ENCODE peak calls at places on chromosomes 4 and X, in seven cellular contexts. One of them, this sample, is unnamed.

GRCh38 chr4:186771624-186772023 is 48.0 kb upstream of the FAT1 start:
- DNase-seq in GM20000: no peak
- DNase-seq in mucosa of descending colon: no peak
- DNase-seq in mammary epithelial cell: no peak
- DNase-seq in fibroblast of pulmonary artery: no peak
- DNase-seq in brain microvascular endothelial cell: no peak
- DNase-seq in WERI-Rb-1: no peak
- DNase-seq in this sample: no peak

GRCh38 chr4:134544303-134544761 is 342.7 kb upstream of the PABPC4L start:
- DNase-seq in GM20000: no peak
- DNase-seq in mucosa of descending colon: no peak
- DNase-seq in mammary epithelial cell: no peak
- DNase-seq in fibroblast of pulmonary artery: peak
- DNase-seq in brain microvascular endothelial cell: no peak
- DNase-seq in WERI-Rb-1: no peak
- DNase-seq in this sample: no peak

GRCh38 chr4:7699040-7699439 is 240.6 kb downstream of the AFAP1 start:
- DNase-seq in GM20000: no peak
- DNase-seq in mucosa of descending colon: no peak
- DNase-seq in mammary epithelial cell: peak
- DNase-seq in fibroblast of pulmonary artery: peak
- DNase-seq in brain microvascular endothelial cell: peak
- DNase-seq in WERI-Rb-1: no peak
- DNase-seq in this sample: no peak

GRCh38 chr4:114615435-114615834 is 16.8 kb downstream of the UGT8 start:
- DNase-seq in GM20000: no peak
- DNase-seq in mucosa of descending colon: peak
- DNase-seq in mammary epithelial cell: no peak
- DNase-seq in fibroblast of pulmonary artery: no peak
- DNase-seq in brain microvascular endothelial cell: no peak
- DNase-seq in WERI-Rb-1: no peak
- DNase-seq in this sample: no peak

GRCh38 chr4:23149815-23150214 is 457.1 kb downstream of the GBA3 start:
- DNase-seq in GM20000: no peak
- DNase-seq in mucosa of descending colon: no peak
- DNase-seq in mammary epithelial cell: no peak
- DNase-seq in fibroblast of pulmonary artery: no peak
- DNase-seq in brain microvascular endothelial cell: no peak
- DNase-seq in WERI-Rb-1: no peak
- DNase-seq in this sample: no peak

GRCh38 chr4:106502106-106502699 is 133.6 kb upstream of the GIMD1 start:
- DNase-seq in GM20000: peak
- DNase-seq in mucosa of descending colon: peak
- DNase-seq in mammary epithelial cell: peak
- DNase-seq in fibroblast of pulmonary artery: peak
- DNase-seq in brain microvascular endothelial cell: peak
- DNase-seq in WERI-Rb-1: peak
- DNase-seq in this sample: no peak

GRCh38 chr4:121150003-121150402 is 14.1 kb downstream of the TNIP3 start:
- DNase-seq in GM20000: no peak
- DNase-seq in mucosa of descending colon: no peak
- DNase-seq in mammary epithelial cell: no peak
- DNase-seq in fibroblast of pulmonary artery: no peak
- DNase-seq in brain microvascular endothelial cell: no peak
- DNase-seq in WERI-Rb-1: no peak
- DNase-seq in this sample: no peak

GRCh38 chrX:96770315-96770714 is 85.7 kb downstream of the DIAPH2 start:
- DNase-seq in GM20000: peak
- DNase-seq in mucosa of descending colon: no peak
- DNase-seq in mammary epithelial cell: no peak
- DNase-seq in fibroblast of pulmonary artery: peak
- DNase-seq in brain microvascular endothelial cell: no peak
- DNase-seq in WERI-Rb-1: no peak
- DNase-seq in this sample: no peak

GRCh38 chr4:168584321-168584771 is 87.5 kb downstream of the PALLD start:
- DNase-seq in GM20000: no peak
- DNase-seq in mucosa of descending colon: no peak
- DNase-seq in mammary epithelial cell: peak
- DNase-seq in fibroblast of pulmonary artery: no peak
- DNase-seq in brain microvascular endothelial cell: peak
- DNase-seq in WERI-Rb-1: no peak
- DNase-seq in this sample: no peak

GRCh38 chrX:131845771-131846170 is 177.3 kb upstream of the STK26 start:
- DNase-seq in GM20000: no peak
- DNase-seq in mucosa of descending colon: no peak
- DNase-seq in mammary epithelial cell: no peak
- DNase-seq in fibroblast of pulmonary artery: no peak
- DNase-seq in brain microvascular endothelial cell: no peak
- DNase-seq in WERI-Rb-1: no peak
- DNase-seq in this sample: no peak

GRCh38 chrX:44431206-44431605 is 87.7 kb upstream of the EFHC2 start:
- DNase-seq in GM20000: no peak
- DNase-seq in mucosa of descending colon: no peak
- DNase-seq in mammary epithelial cell: peak
- DNase-seq in fibroblast of pulmonary artery: peak
- DNase-seq in brain microvascular endothelial cell: peak
- DNase-seq in WERI-Rb-1: no peak
- DNase-seq in this sample: no peak

GRCh38 chr4:15729910-15730533 is 27.2 kb downstream of the BST1 start:
- DNase-seq in GM20000: peak
- DNase-seq in mucosa of descending colon: no peak
- DNase-seq in mammary epithelial cell: peak
- DNase-seq in fibroblast of pulmonary artery: peak
- DNase-seq in brain microvascular endothelial cell: peak
- DNase-seq in WERI-Rb-1: peak
- DNase-seq in this sample: no peak

GRCh38 chr4:81472249-81473085 is 760 bp upstream of the RASGEF1B start:
- DNase-seq in GM20000: peak
- DNase-seq in mucosa of descending colon: no peak
- DNase-seq in mammary epithelial cell: no peak
- DNase-seq in fibroblast of pulmonary artery: peak
- DNase-seq in brain microvascular endothelial cell: peak
- DNase-seq in WERI-Rb-1: peak
- DNase-seq in this sample: no peak

GRCh38 chrX:1468250-1468772 is 15.6 kb upstream of the ASMTL start:
- DNase-seq in GM20000: peak
- DNase-seq in mucosa of descending colon: no peak
- DNase-seq in mammary epithelial cell: peak
- DNase-seq in fibroblast of pulmonary artery: peak
- DNase-seq in brain microvascular endothelial cell: no peak
- DNase-seq in WERI-Rb-1: no peak
- DNase-seq in this sample: peak

GRCh38 chr4:25146076-25146475 is 14.2 kb downstream of the SEPSECS start:
- DNase-seq in GM20000: no peak
- DNase-seq in mucosa of descending colon: no peak
- DNase-seq in mammary epithelial cell: no peak
- DNase-seq in fibroblast of pulmonary artery: no peak
- DNase-seq in brain microvascular endothelial cell: no peak
- DNase-seq in WERI-Rb-1: no peak
- DNase-seq in this sample: no peak

GRCh38 chr4:5142726-5143125 is 91.4 kb downstream of the STK32B start:
- DNase-seq in GM20000: no peak
- DNase-seq in mucosa of descending colon: no peak
- DNase-seq in mammary epithelial cell: peak
- DNase-seq in fibroblast of pulmonary artery: peak
- DNase-seq in brain microvascular endothelial cell: peak
- DNase-seq in WERI-Rb-1: peak
- DNase-seq in this sample: no peak

GRCh38 chr4:125551451-125551850 is 236.7 kb downstream of the FAT4 start:
- DNase-seq in GM20000: no peak
- DNase-seq in mucosa of descending colon: no peak
- DNase-seq in mammary epithelial cell: no peak
- DNase-seq in fibroblast of pulmonary artery: no peak
- DNase-seq in brain microvascular endothelial cell: no peak
- DNase-seq in WERI-Rb-1: peak
- DNase-seq in this sample: no peak

GRCh38 chrX:49040376-49040955 is 2.7 kb downstream of the TFE3 start:
- DNase-seq in GM20000: no peak
- DNase-seq in mucosa of descending colon: no peak
- DNase-seq in mammary epithelial cell: no peak
- DNase-seq in fibroblast of pulmonary artery: peak
- DNase-seq in brain microvascular endothelial cell: peak
- DNase-seq in WERI-Rb-1: no peak
- DNase-seq in this sample: no peak

GRCh38 chr4:52566136-52567031 is 92.7 kb downstream of the USP46 start:
- DNase-seq in GM20000: no peak
- DNase-seq in mucosa of descending colon: no peak
- DNase-seq in mammary epithelial cell: no peak
- DNase-seq in fibroblast of pulmonary artery: no peak
- DNase-seq in brain microvascular endothelial cell: no peak
- DNase-seq in WERI-Rb-1: no peak
- DNase-seq in this sample: no peak

GRCh38 chr4:99457676-99458075 is 22.5 kb upstream of the ADH7 start:
- DNase-seq in GM20000: no peak
- DNase-seq in mucosa of descending colon: no peak
- DNase-seq in mammary epithelial cell: peak
- DNase-seq in fibroblast of pulmonary artery: no peak
- DNase-seq in brain microvascular endothelial cell: no peak
- DNase-seq in WERI-Rb-1: no peak
- DNase-seq in this sample: no peak

GRCh38 chrX:133698298-133698697 is 283.0 kb upstream of the GPC4 start:
- DNase-seq in GM20000: no peak
- DNase-seq in mucosa of descending colon: no peak
- DNase-seq in mammary epithelial cell: no peak
- DNase-seq in fibroblast of pulmonary artery: peak
- DNase-seq in brain microvascular endothelial cell: peak
- DNase-seq in WERI-Rb-1: no peak
- DNase-seq in this sample: no peak

GRCh38 chrX:15680401-15680800 is 15.8 kb upstream of the CLTRN start:
- DNase-seq in GM20000: peak
- DNase-seq in mucosa of descending colon: no peak
- DNase-seq in mammary epithelial cell: peak
- DNase-seq in fibroblast of pulmonary artery: peak
- DNase-seq in brain microvascular endothelial cell: peak
- DNase-seq in WERI-Rb-1: peak
- DNase-seq in this sample: no peak

GRCh38 chr4:15149842-15150592 is 147.7 kb downstream of the CPEB2 start:
- DNase-seq in GM20000: peak
- DNase-seq in mucosa of descending colon: peak
- DNase-seq in mammary epithelial cell: peak
- DNase-seq in fibroblast of pulmonary artery: peak
- DNase-seq in brain microvascular endothelial cell: peak
- DNase-seq in WERI-Rb-1: peak
- DNase-seq in this sample: no peak

GRCh38 chr4:610411-611261 is 14.7 kb upstream of the PDE6B start:
- DNase-seq in GM20000: no peak
- DNase-seq in mucosa of descending colon: no peak
- DNase-seq in mammary epithelial cell: peak
- DNase-seq in fibroblast of pulmonary artery: peak
- DNase-seq in brain microvascular endothelial cell: peak
- DNase-seq in WERI-Rb-1: no peak
- DNase-seq in this sample: no peak

DNA sequence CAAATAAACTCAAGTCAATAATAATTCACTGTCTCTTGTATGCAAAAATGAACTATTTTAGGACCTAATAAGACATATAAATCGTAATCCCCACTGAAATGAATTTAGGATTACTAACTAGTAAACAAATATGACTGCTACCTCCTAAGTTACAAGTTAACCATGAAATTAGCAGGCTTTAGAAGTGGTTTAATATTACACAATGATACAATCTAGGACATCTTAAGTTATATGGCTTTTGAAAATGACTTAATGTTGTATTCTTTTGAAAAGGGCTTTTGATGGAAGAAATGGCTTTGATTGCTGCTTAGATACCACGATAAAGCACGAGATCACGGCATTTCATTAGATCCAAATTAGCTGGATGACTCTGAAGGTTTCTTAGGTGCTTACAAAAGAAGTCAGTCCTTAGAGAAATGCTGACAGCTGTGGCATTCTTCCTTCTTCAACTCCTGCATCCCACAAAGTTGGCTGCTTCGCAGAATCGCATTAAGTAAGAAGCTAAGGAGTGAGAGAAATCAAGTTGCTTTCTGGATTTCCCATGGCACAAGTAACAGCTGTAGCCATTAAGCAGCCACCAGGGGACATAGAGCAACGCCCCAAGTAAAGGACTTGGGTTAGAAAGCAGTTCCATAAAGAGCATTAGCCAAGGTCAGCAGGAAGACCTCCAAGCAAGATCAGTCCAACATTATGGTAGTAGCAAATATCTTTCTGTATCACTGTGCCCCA is 6.9 kb downstream of the SLC10A7 start:
- DNase-seq in GM20000: no peak
- DNase-seq in mucosa of descending colon: no peak
- DNase-seq in mammary epithelial cell: no peak
- DNase-seq in fibroblast of pulmonary artery: no peak
- DNase-seq in brain microvascular endothelial cell: no peak
- DNase-seq in WERI-Rb-1: no peak
- DNase-seq in this sample: no peak
- TF ChIP-seq CTCF in GM20000: no peak
- TF ChIP-seq CTCF in mucosa of descending colon: no peak
- TF ChIP-seq CTCF in mammary epithelial cell: no peak
- TF ChIP-seq CTCF in fibroblast of pulmonary artery: no peak
- TF ChIP-seq CTCF in brain microvascular endothelial cell: no peak
- TF ChIP-seq CTCF in WERI-Rb-1: no peak
- TF ChIP-seq CTCF in this sample: no peak

GRCh38 chr4:3868841-3869572 is 102.8 kb downstream of the ADRA2C start:
- DNase-seq in GM20000: no peak
- DNase-seq in mucosa of descending colon: no peak
- DNase-seq in mammary epithelial cell: no peak
- DNase-seq in fibroblast of pulmonary artery: no peak
- DNase-seq in brain microvascular endothelial cell: no peak
- DNase-seq in WERI-Rb-1: peak
- DNase-seq in this sample: no peak
- TF ChIP-seq CTCF in GM20000: no peak
- TF ChIP-seq CTCF in mucosa of descending colon: no peak
- TF ChIP-seq CTCF in mammary epithelial cell: no peak
- TF ChIP-seq CTCF in fibroblast of pulmonary artery: no peak
- TF ChIP-seq CTCF in brain microvascular endothelial cell: no peak
- TF ChIP-seq CTCF in WERI-Rb-1: peak
- TF ChIP-seq CTCF in this sample: no peak

GRCh38 chrX:115679460-115679859 is 118.5 kb downstream of the PLS3 start:
- DNase-seq in GM20000: no peak
- DNase-seq in mucosa of descending colon: no peak
- DNase-seq in mammary epithelial cell: peak
- DNase-seq in fibroblast of pulmonary artery: peak
- DNase-seq in brain microvascular endothelial cell: peak
- DNase-seq in WERI-Rb-1: no peak
- DNase-seq in this sample: no peak
- TF ChIP-seq CTCF in GM20000: no peak
- TF ChIP-seq CTCF in mucosa of descending colon: no peak
- TF ChIP-seq CTCF in mammary epithelial cell: peak
- TF ChIP-seq CTCF in fibroblast of pulmonary artery: peak
- TF ChIP-seq CTCF in brain microvascular endothelial cell: peak
- TF ChIP-seq CTCF in WERI-Rb-1: peak
- TF ChIP-seq CTCF in this sample: no peak

DNA sequence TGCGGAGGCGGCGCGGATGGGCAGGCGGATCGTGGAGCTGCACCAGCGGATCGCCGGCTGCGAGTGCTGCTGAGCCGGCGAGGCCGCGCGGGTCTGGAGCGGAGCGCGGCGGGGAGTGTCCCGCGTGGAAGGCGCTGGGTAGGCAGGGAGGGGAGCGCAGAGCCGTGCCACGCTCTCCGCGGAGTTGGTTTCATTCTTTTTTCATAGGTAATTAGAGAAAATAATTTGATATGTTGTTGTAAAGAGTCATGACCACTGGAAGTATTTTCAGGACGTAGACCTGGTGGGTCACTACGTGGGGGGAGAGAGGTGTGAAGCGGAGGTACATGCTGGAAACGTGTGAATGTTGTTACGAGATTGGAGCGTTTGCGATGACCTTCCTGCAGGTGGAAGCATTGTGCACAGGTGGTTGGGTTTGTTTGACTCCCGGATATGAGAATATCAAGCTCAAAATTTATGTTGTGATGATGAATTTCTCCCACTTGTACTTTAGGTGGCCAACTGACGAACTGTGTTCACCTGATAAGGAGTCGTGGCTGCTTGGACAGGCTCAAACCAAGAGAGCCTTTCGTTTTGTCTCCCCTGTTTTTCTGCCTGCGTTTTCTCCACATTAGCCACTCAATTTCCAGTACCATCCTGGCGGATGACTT is 19.1 kb upstream of the S100P start:
- DNase-seq in GM20000: peak
- DNase-seq in mucosa of descending colon: peak
- DNase-seq in mammary epithelial cell: peak
- DNase-seq in fibroblast of pulmonary artery: peak
- DNase-seq in brain microvascular endothelial cell: peak
- DNase-seq in WERI-Rb-1: peak
- DNase-seq in this sample: no peak
- TF ChIP-seq CTCF in GM20000: peak
- TF ChIP-seq CTCF in mucosa of descending colon: peak
- TF ChIP-seq CTCF in mammary epithelial cell: peak
- TF ChIP-seq CTCF in fibroblast of pulmonary artery: peak
- TF ChIP-seq CTCF in brain microvascular endothelial cell: peak
- TF ChIP-seq CTCF in WERI-Rb-1: peak
- TF ChIP-seq CTCF in this sample: no peak

This sample was measured in activated B cell treated with CpG ODN at 0.5 μM for 24 hours.